ENCODE peak calls at places on chromosomes 13 and 19, in five cellular contexts. U is stimulated activated CD4-positive, alpha-beta T cell treated with anti-CD3 and anti-CD28 coated beads, TNF-alpha, amount 100 ng/mL, for 24 hours; F is CD8-positive, alpha-beta T cell; A is H54; J is DMS53. D is an unnamed sample.

GRCh38 chr13:114032121-114032799 is 58.4 kb upstream of the C13orf46 start:
- DNase-seq in U (no peak), F (no peak), A (no peak), J (no peak), D (no peak)

GRCh38 chr13:107203146-107203847 is 635.4 kb upstream of the ARGLU1 start:
- DNase-seq in U (no peak), F (no peak), A (peak; percentile 46), J (peak; percentile 9), D (peak; percentile 16)

GRCh38 chr13:113815151-113816058 is 48.5 kb downstream of the GAS6 start:
- DNase-seq in U (no peak), F (no peak), A (no peak), J (no peak), D (no peak)

GRCh38 chr13:49265822-49266221 is 18.1 kb downstream of the CDADC1 start:
- DNase-seq in U (no peak), F (no peak), A (no peak), J (no peak), D (no peak)

GRCh38 chr13:46057251-46058015 is 4.9 kb upstream of the ZC3H13 start:
- DNase-seq in U (no peak), F (no peak), A (no peak), J (no peak), D (no peak)

GRCh38 chr13:99926014-99926731 is 45.4 kb downstream of the ZIC5 start:
- DNase-seq in U (no peak), F (no peak), A (peak; percentile 84), J (peak; percentile 52), D (peak; percentile 59)

GRCh38 chr19:4664642-4665041 is 5.5 kb downstream of the MYDGF start:
- DNase-seq in U (no peak), F (no peak), A (no peak), J (no peak), D (no peak)

GRCh38 chr13:50357586-50358118 is 342.4 kb downstream of the KCNRG start:
- DNase-seq in U (no peak), F (no peak), A (peak; percentile 19), J (peak; percentile 95), D (no peak)

GRCh38 chr13:112685856-112686255 is 4.0 kb upstream of the ATP11A start:
- DNase-seq in U (no peak), F (no peak), A (no peak), J (peak; percentile 58), D (no peak)

GRCh38 chr13:96238861-96239260 is 149.0 kb downstream of the HS6ST3 start:
- DNase-seq in U (no peak), F (no peak), A (no peak), J (no peak), D (no peak)

GRCh38 chr19:4454952-4455738 is 2.4 kb downstream of the UBXN6 start:
- DNase-seq in U (no peak), F (no peak), A (no peak), J (no peak), D (no peak)

GRCh38 chr13:50706505-50706904 is 137.0 kb downstream of the DLEU7 start:
- DNase-seq in U (no peak), F (no peak), A (no peak), J (no peak), D (no peak)

GRCh38 chr19:13156968-13157882 is 7.0 kb downstream of the IER2 start:
- DNase-seq in U (no peak), F (no peak), A (no peak), J (no peak), D (no peak)

GRCh38 chr19:33737704-33738103 is 59.0 kb upstream of the KCTD15 start:
- DNase-seq in U (no peak), F (no peak), A (no peak), J (no peak), D (no peak)

GRCh38 chr13:94683426-94683825 is 28.9 kb downstream of the SOX21 start:
- DNase-seq in U (no peak), F (no peak), A (no peak), J (no peak), D (no peak)

GRCh38 chr13:57633950-57634828 is 2.6 kb downstream of the PCDH17 start:
- DNase-seq in U (no peak), F (no peak), A (no peak), J (peak; percentile 30), D (no peak)

GRCh38 chr19:12666305-12667048 is at the start of the genes MAN2B1 and WDR83:
- DNase-seq in U (peak; percentile 66), F (peak; percentile 82), A (peak; percentile 93), J (peak; percentile 80), D (peak; percentile 86)

GRCh38 chr19:18674616-18675015 is 8.9 kb upstream of the CRTC1 start:
- DNase-seq in U (no peak), F (no peak), A (no peak), J (no peak), D (no peak)

GRCh38 chr19:51702103-51702753 is 9.1 kb downstream of the SPACA6 start:
- DNase-seq in U (peak; percentile 22), F (no peak), A (no peak), J (no peak), D (peak; percentile 81)

GRCh38 chr13:79407349-79407979 is 1.4 kb upstream of the RBM26 start:
- DNase-seq in U (no peak), F (no peak), A (no peak), J (peak; percentile 10), D (no peak)

GRCh38 chr13:66992183-66992582 is 238.0 kb downstream of the PCDH9 start:
- DNase-seq in U (no peak), F (no peak), A (no peak), J (no peak), D (no peak)

GRCh38 chr13:74000906-74001305 is 133.3 kb downstream of the KLF12 start:
- DNase-seq in U (no peak), F (no peak), A (no peak), J (no peak), D (no peak)

GRCh38 chr13:39603424-39603947 is 493 bp upstream of the LHFPL6 start:
- DNase-seq in U (no peak), F (no peak), A (no peak), J (peak; percentile 62), D (peak; percentile 29)

GRCh38 chr19:44530777-44531176 is 1.3 kb upstream of the CEACAM20 start:
- DNase-seq in U (no peak), F (no peak), A (no peak), J (no peak), D (no peak)

GRCh38 chr19:5719274-5719960 is 529 bp downstream of the LONP1 start:
- DNase-seq in U (no peak), F (no peak), A (no peak), J (peak; percentile 55), D (no peak)

GRCh38 chr19:9848060-9848459 is 12.9 kb downstream of the PIN1 start:
- DNase-seq in U (no peak), F (peak; percentile 66), A (no peak), J (peak; percentile 27), D (peak; percentile 18)

GRCh38 chr13:63567031-63567430 is 2151.4 kb upstream of the PCDH20 start:
- DNase-seq in U (no peak), F (no peak), A (no peak), J (no peak), D (no peak)

GRCh38 chr13:106593131-106593530 is 25.2 kb upstream of the ARGLU1 start:
- DNase-seq in U (no peak), F (no peak), A (no peak), J (no peak), D (no peak)

GRCh38 chr19:5211217-5211822 is 129.3 kb downstream of the PTPRS start:
- DNase-seq in U (no peak), F (no peak), A (no peak), J (no peak), D (no peak)

GRCh38 chr19:13117772-13118423 is at the start of gene NACC1:
- DNase-seq in U (peak; percentile 77), F (peak; percentile 93), A (peak; percentile 95), J (peak; percentile 95), D (peak; percentile 91)

GRCh38 chr19:50311723-50312635 is 17.2 kb downstream of the KCNC3 start:
- DNase-seq in U (no peak), F (no peak), A (no peak), J (peak; percentile 63), D (no peak)

GRCh38 chr13:38707433-38707832 is 20.6 kb downstream of the FREM2 start:
- DNase-seq in U (no peak), F (no peak), A (no peak), J (no peak), D (no peak)

GRCh38 chr19:48678201-48678600 is 5.4 kb upstream of the NTN5 start:
- DNase-seq in U (no peak), F (no peak), A (no peak), J (no peak), D (peak; percentile 64)

GRCh38 chr19:15244808-15245207 is 12.6 kb upstream of the EPHX3 start:
- DNase-seq in U (no peak), F (no peak), A (no peak), J (no peak), D (no peak)

GRCh38 chr19:35059006-35059798 is 17.7 kb downstream of the HPN start:
- DNase-seq in U (no peak), F (no peak), A (no peak), J (no peak), D (no peak)

GRCh38 chr19:41335467-41335866 is 18.3 kb downstream of the TGFB1 start:
- DNase-seq in U (no peak), F (no peak), A (no peak), J (no peak), D (no peak)

GRCh38 chr13:112968380-112968909 is 569 bp upstream of the MCF2L start:
- DNase-seq in U (no peak), F (peak; percentile 70), A (no peak), J (peak; percentile 75), D (peak; percentile 84)

GRCh38 chr19:35710784-35711723 is 6.7 kb downstream of the ZBTB32 start:
- DNase-seq in U (peak; percentile 42), F (no peak), A (no peak), J (no peak), D (no peak)

GRCh38 chr19:18098891-18099622 is 1.5 kb downstream of the MAST3 start:
- DNase-seq in U (no peak), F (no peak), A (no peak), J (peak; percentile 37), D (peak; percentile 81)